ENCODE peak calls at places on chromosome 13, in four cellular contexts. One of them, this sample, is unnamed.

GRCh38 chr13:75079226-75079625 is 402.7 kb downstream of the TBC1D4 start:
- DNase-seq in pancreas: no peak
- DNase-seq in esophagus squamous epithelium: no peak
- DNase-seq in left lung: no peak
- DNase-seq in this sample: no peak

GRCh38 chr13:28318418-28318995 is 176.4 kb downstream of the FLT1 start:
- DNase-seq in pancreas: no peak
- DNase-seq in esophagus squamous epithelium: no peak
- DNase-seq in left lung: no peak
- DNase-seq in this sample: no peak

GRCh38 chr13:75196112-75196855 is 285.7 kb downstream of the TBC1D4 start:
- DNase-seq in pancreas: no peak
- DNase-seq in esophagus squamous epithelium: no peak
- DNase-seq in left lung: no peak
- DNase-seq in this sample: no peak

GRCh38 chr13:30829145-30829544 is 76.9 kb upstream of the MEDAG start:
- DNase-seq in pancreas: no peak
- DNase-seq in esophagus squamous epithelium: no peak
- DNase-seq in left lung: no peak
- DNase-seq in this sample: no peak

GRCh38 chr13:19181021-19181620 is 503 bp downstream of the TUBA3C start:
- DNase-seq in pancreas: no peak
- DNase-seq in esophagus squamous epithelium: no peak
- DNase-seq in left lung: no peak
- DNase-seq in this sample: no peak

GRCh38 chr13:98896868-98897144 is 81.1 kb downstream of the DOCK9 start:
- DNase-seq in pancreas: no peak
- DNase-seq in esophagus squamous epithelium: no peak
- DNase-seq in left lung: no peak
- DNase-seq in this sample: no peak

GRCh38 chr13:43916828-43917227 is 37.1 kb downstream of the LACC1 start:
- DNase-seq in pancreas: no peak
- DNase-seq in esophagus squamous epithelium: no peak
- DNase-seq in left lung: no peak
- DNase-seq in this sample: no peak

GRCh38 chr13:21032656-21033055 is 28.7 kb downstream of the LATS2 start:
- DNase-seq in pancreas: no peak
- DNase-seq in esophagus squamous epithelium: no peak
- DNase-seq in left lung: no peak
- DNase-seq in this sample: no peak

GRCh38 chr13:38386421-38386820 is 36.8 kb downstream of the UFM1 start:
- DNase-seq in pancreas: no peak
- DNase-seq in esophagus squamous epithelium: no peak
- DNase-seq in left lung: no peak
- DNase-seq in this sample: no peak

GRCh38 chr13:79338343-79338742 is 67.7 kb downstream of the RBM26 start:
- DNase-seq in pancreas: no peak
- DNase-seq in esophagus squamous epithelium: no peak
- DNase-seq in left lung: no peak
- DNase-seq in this sample: no peak

GRCh38 chr13:98752111-98752941 is at the start of gene SLC15A1:
- DNase-seq in pancreas: peak; percentile 82
- DNase-seq in esophagus squamous epithelium: no peak
- DNase-seq in left lung: no peak
- DNase-seq in this sample: no peak

GRCh38 chr13:67408823-67409222 is 178.7 kb upstream of the PCDH9 start:
- DNase-seq in pancreas: no peak
- DNase-seq in esophagus squamous epithelium: no peak
- DNase-seq in left lung: peak; percentile 41
- DNase-seq in this sample: no peak

GRCh38 chr13:55000844-55001243 is 1972.2 kb downstream of the OLFM4 start:
- DNase-seq in pancreas: no peak
- DNase-seq in esophagus squamous epithelium: no peak
- DNase-seq in left lung: no peak
- DNase-seq in this sample: no peak

GRCh38 chr13:36096411-36097184 is 34.6 kb downstream of the DCLK1 start:
- DNase-seq in pancreas: no peak
- DNase-seq in esophagus squamous epithelium: no peak
- DNase-seq in left lung: no peak
- DNase-seq in this sample: no peak

GRCh38 chr13:73018336-73018735 is 40.5 kb upstream of the KLF5 start:
- DNase-seq in pancreas: no peak
- DNase-seq in esophagus squamous epithelium: no peak
- DNase-seq in left lung: no peak
- DNase-seq in this sample: no peak

GRCh38 chr13:72132065-72132464 is 265.1 kb upstream of the DACH1 start:
- DNase-seq in pancreas: no peak
- DNase-seq in esophagus squamous epithelium: no peak
- DNase-seq in left lung: no peak
- DNase-seq in this sample: no peak

GRCh38 chr13:95403349-95404140 is 102.3 kb upstream of the ABCC4 start:
- DNase-seq in pancreas: no peak
- DNase-seq in esophagus squamous epithelium: no peak
- DNase-seq in left lung: no peak
- DNase-seq in this sample: no peak

GRCh38 chr13:113634279-113635047 is 23.5 kb downstream of the ATP4B start:
- DNase-seq in pancreas: no peak
- DNase-seq in esophagus squamous epithelium: no peak
- DNase-seq in left lung: peak; percentile 10
- DNase-seq in this sample: no peak

GRCh38 chr13:103443604-103444003 is 377.4 kb upstream of the SLC10A2 start:
- DNase-seq in pancreas: no peak
- DNase-seq in esophagus squamous epithelium: no peak
- DNase-seq in left lung: no peak
- DNase-seq in this sample: no peak

GRCh38 chr13:75393839-75394238 is 88.1 kb downstream of the TBC1D4 start:
- DNase-seq in pancreas: no peak
- DNase-seq in esophagus squamous epithelium: no peak
- DNase-seq in left lung: no peak
- DNase-seq in this sample: no peak

GRCh38 chr13:24263652-24264051 is 45.7 kb upstream of the C1QTNF9 start:
- DNase-seq in pancreas: no peak
- DNase-seq in esophagus squamous epithelium: no peak
- DNase-seq in left lung: no peak
- DNase-seq in this sample: no peak

GRCh38 chr13:86510792-86511191 is 711.6 kb upstream of the SLITRK6 start:
- DNase-seq in pancreas: no peak
- DNase-seq in esophagus squamous epithelium: no peak
- DNase-seq in left lung: no peak
- DNase-seq in this sample: no peak

GRCh38 chr13:44243198-44243852 is 130.3 kb upstream of the SERP2 start:
- DNase-seq in pancreas: no peak
- DNase-seq in esophagus squamous epithelium: no peak
- DNase-seq in left lung: no peak
- DNase-seq in this sample: no peak

GRCh38 chr13:44191504-44192171 is 182.0 kb upstream of the SERP2 start:
- DNase-seq in pancreas: no peak
- DNase-seq in esophagus squamous epithelium: no peak
- DNase-seq in left lung: no peak
- DNase-seq in this sample: peak; percentile 7

GRCh38 chr13:114078501-114079451 is 53.6 kb downstream of the RASA3 start:
- DNase-seq in pancreas: peak; percentile 53
- DNase-seq in esophagus squamous epithelium: no peak
- DNase-seq in left lung: peak; percentile 31
- DNase-seq in this sample: no peak

GRCh38 chr13:87147076-87147475 is 524.1 kb upstream of the SLITRK5 start:
- DNase-seq in pancreas: no peak
- DNase-seq in esophagus squamous epithelium: no peak
- DNase-seq in left lung: no peak
- DNase-seq in this sample: no peak

GRCh38 chr13:79589605-79590511 is 108.9 kb downstream of the NDFIP2 start:
- DNase-seq in pancreas: no peak
- DNase-seq in esophagus squamous epithelium: no peak
- DNase-seq in left lung: no peak
- DNase-seq in this sample: no peak

GRCh38 chr13:21997726-21998125 is 326.9 kb downstream of the FGF9 start:
- DNase-seq in pancreas: no peak
- DNase-seq in esophagus squamous epithelium: no peak
- DNase-seq in left lung: no peak
- DNase-seq in this sample: no peak

GRCh38 chr13:33290421-33290965 is 4.9 kb upstream of the STARD13 start:
- DNase-seq in pancreas: no peak
- DNase-seq in esophagus squamous epithelium: no peak
- DNase-seq in left lung: no peak
- DNase-seq in this sample: no peak

GRCh38 chr13:72208112-72208645 is 341.2 kb upstream of the DACH1 start:
- DNase-seq in pancreas: no peak
- DNase-seq in esophagus squamous epithelium: no peak
- DNase-seq in left lung: no peak
- DNase-seq in this sample: no peak

GRCh38 chr13:100611678-100612492 is 23.3 kb upstream of the GGACT start:
- DNase-seq in pancreas: no peak
- DNase-seq in esophagus squamous epithelium: no peak
- DNase-seq in left lung: no peak
- DNase-seq in this sample: peak; percentile 16

GRCh38 chr13:26508885-26509284 is 48.6 kb upstream of the WASF3 start:
- DNase-seq in pancreas: no peak
- DNase-seq in esophagus squamous epithelium: no peak
- DNase-seq in left lung: peak; percentile 71
- DNase-seq in this sample: no peak

GRCh38 chr13:110012102-110012739 is 225.8 kb upstream of the IRS2 start:
- DNase-seq in pancreas: no peak
- DNase-seq in esophagus squamous epithelium: no peak
- DNase-seq in left lung: peak; percentile 39
- DNase-seq in this sample: no peak

GRCh38 chr13:112603641-112604220 is 15.8 kb upstream of the TUBGCP3 start:
- DNase-seq in pancreas: no peak
- DNase-seq in esophagus squamous epithelium: no peak
- DNase-seq in left lung: no peak
- DNase-seq in this sample: no peak

GRCh38 chr13:28283600-28283999 is 145.3 kb downstream of the PAN3 start:
- DNase-seq in pancreas: no peak
- DNase-seq in esophagus squamous epithelium: no peak
- DNase-seq in left lung: no peak
- DNase-seq in this sample: no peak

GRCh38 chr13:35057858-35058257 is 115.8 kb downstream of the NBEA start:
- DNase-seq in pancreas: no peak
- DNase-seq in esophagus squamous epithelium: no peak
- DNase-seq in left lung: no peak
- DNase-seq in this sample: no peak

GRCh38 chr13:26996965-26997752 is 174.5 kb downstream of the USP12 start:
- DNase-seq in pancreas: no peak
- DNase-seq in esophagus squamous epithelium: no peak
- DNase-seq in left lung: no peak
- DNase-seq in this sample: no peak

GRCh38 chr13:88802886-88803285 is 1131.7 kb downstream of the SLITRK5 start:
- DNase-seq in pancreas: no peak
- DNase-seq in esophagus squamous epithelium: no peak
- DNase-seq in left lung: no peak
- DNase-seq in this sample: no peak

GRCh38 chr13:101712026-101712348 is 259.5 kb downstream of the ITGBL1 start:
- DNase-seq in pancreas: no peak
- DNase-seq in esophagus squamous epithelium: no peak
- DNase-seq in left lung: no peak
- DNase-seq in this sample: no peak

GRCh38 chr13:101718496-101718895 is 266.0 kb downstream of the ITGBL1 start:
- DNase-seq in pancreas: no peak
- DNase-seq in esophagus squamous epithelium: no peak
- DNase-seq in left lung: no peak
- DNase-seq in this sample: no peak

GRCh38 chr13:101709952-101710351 is 257.5 kb downstream of the ITGBL1 start:
- DNase-seq in pancreas: no peak
- DNase-seq in esophagus squamous epithelium: no peak
- DNase-seq in left lung: no peak
- DNase-seq in this sample: no peak

GRCh38 chr13:101711307-101712025 is 259.0 kb downstream of the ITGBL1 start:
- DNase-seq in pancreas: no peak
- DNase-seq in esophagus squamous epithelium: no peak
- DNase-seq in left lung: no peak
- DNase-seq in this sample: no peak

GRCh38 chr13:101714195-101714594 is 261.7 kb downstream of the ITGBL1 start:
- DNase-seq in pancreas: no peak
- DNase-seq in esophagus squamous epithelium: no peak
- DNase-seq in left lung: no peak
- DNase-seq in this sample: no peak
- TF ChIP-seq CTCF in pancreas: no peak
- TF ChIP-seq CTCF in esophagus squamous epithelium: no peak
- TF ChIP-seq CTCF in left lung: no peak
- TF ChIP-seq CTCF in this sample: no peak

GRCh38 chr13:91405240-91405639 is 6.8 kb downstream of the GPC5 start:
- DNase-seq in pancreas: no peak
- DNase-seq in esophagus squamous epithelium: no peak
- DNase-seq in left lung: no peak
- DNase-seq in this sample: no peak

GRCh38 chr13:91406619-91407018 is 8.2 kb downstream of the GPC5 start:
- DNase-seq in pancreas: no peak
- DNase-seq in esophagus squamous epithelium: no peak
- DNase-seq in left lung: no peak
- DNase-seq in this sample: no peak

GRCh38 chr13:91409661-91410060 is 11.2 kb downstream of the GPC5 start:
- DNase-seq in pancreas: no peak
- DNase-seq in esophagus squamous epithelium: no peak
- DNase-seq in left lung: no peak
- DNase-seq in this sample: no peak
- H3K27ac ChIP-seq in pancreas: no peak overlapping the region
- H3K27ac ChIP-seq in esophagus squamous epithelium: no peak overlapping the region
- H3K27ac ChIP-seq in left lung: no peak overlapping the region
- H3K27ac ChIP-seq in this sample: no peak overlapping the region

GRCh38 chr13:111021270-111021669 is 93.8 kb upstream of the ARHGEF7 start:
- DNase-seq in pancreas: no peak
- DNase-seq in esophagus squamous epithelium: no peak
- DNase-seq in left lung: no peak
- DNase-seq in this sample: no peak
- H3K4me3 ChIP-seq in pancreas: no peak overlapping the region
- H3K4me3 ChIP-seq in esophagus squamous epithelium: no peak overlapping the region
- H3K4me3 ChIP-seq in left lung: no peak overlapping the region
- H3K4me3 ChIP-seq in this sample: no peak overlapping the region

DNA sequence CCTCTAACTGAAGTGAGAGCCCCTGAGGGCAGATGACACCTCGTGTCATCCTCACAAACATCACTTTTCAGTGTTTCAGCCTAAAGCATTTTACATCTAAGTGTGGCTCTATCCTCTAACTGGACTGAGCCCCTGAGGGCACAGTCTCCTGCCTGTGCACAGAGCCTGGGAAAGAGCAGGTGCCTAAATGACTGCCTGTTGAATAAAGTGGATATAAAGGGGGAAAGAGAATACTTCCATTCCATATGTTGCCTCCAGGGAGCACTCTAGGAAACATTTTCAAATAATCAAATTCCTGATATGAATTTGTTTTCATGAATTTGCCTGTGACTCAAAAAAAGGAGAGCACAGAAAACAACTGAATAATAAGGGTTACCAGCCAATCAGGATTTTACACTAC is 32.2 kb downstream of the CNMD start:
- DNase-seq in pancreas: no peak
- DNase-seq in esophagus squamous epithelium: no peak
- DNase-seq in left lung: no peak
- DNase-seq in this sample: no peak
- TF ChIP-seq CTCF in pancreas: no peak
- TF ChIP-seq CTCF in esophagus squamous epithelium: no peak
- TF ChIP-seq CTCF in left lung: no peak
- TF ChIP-seq CTCF in this sample: no peak

GRCh38 chr13:40192516-40193257 is 473.8 kb downstream of the FOXO1 start:
- DNase-seq in pancreas: no peak
- DNase-seq in esophagus squamous epithelium: no peak
- DNase-seq in left lung: no peak
- DNase-seq in this sample: no peak
- H3K27ac ChIP-seq in pancreas: no peak overlapping the region
- H3K27ac ChIP-seq in esophagus squamous epithelium: peak overlapping the region; percentile 82
- H3K27ac ChIP-seq in left lung: peak overlapping the region; percentile 68
- H3K27ac ChIP-seq in this sample: no peak overlapping the region

GRCh38 chr13:41651413-41652068 is 194.2 kb downstream of the RGCC start:
- DNase-seq in pancreas: no peak
- DNase-seq in esophagus squamous epithelium: no peak
- DNase-seq in left lung: no peak
- DNase-seq in this sample: no peak
- H3K4me3 ChIP-seq in pancreas: no peak overlapping the region
- H3K4me3 ChIP-seq in esophagus squamous epithelium: no peak overlapping the region
- H3K4me3 ChIP-seq in left lung: no peak overlapping the region
- H3K4me3 ChIP-seq in this sample: no peak overlapping the region

This sample was measured in CD8-positive, alpha-beta T cell.